ENCODE peak calls at places on chromosomes 16 and 17, in ten cellular contexts. One of them, this sample, is unnamed.

GRCh38 chr17:35082073-35082657 is 18.7 kb upstream of the RFFL start:
- DNase-seq in fibroblast of lung: peak; percentile 82
- DNase-seq in activated CD8-positive, alpha-beta T cell treated with anti-CD3 and anti-CD28 coated beads for 36 hours: peak; percentile 21
- DNase-seq in CD8-positive, alpha-beta T cell: no peak
- DNase-seq in A673: peak; percentile 81
- DNase-seq in retinal pigment epithelial cell: peak; percentile 71
- DNase-seq in RWPE1: peak; percentile 79
- DNase-seq in hepatocyte: no peak
- DNase-seq in astrocyte of the cerebellum: peak; percentile 51
- DNase-seq in GM12865: peak; percentile 65
- DNase-seq in this sample: peak; percentile 53

GRCh38 chr17:61294777-61295176 is 104.9 kb upstream of the TBX2 start:
- DNase-seq in astrocyte of the cerebellum: no peak
- DNase-seq in CD8-positive, alpha-beta T cell: no peak
- DNase-seq in fibroblast of lung: peak; percentile 69
- DNase-seq in retinal pigment epithelial cell: no peak
- DNase-seq in hepatocyte: peak; percentile 60
- DNase-seq in A673: peak; percentile 5
- DNase-seq in RWPE1: no peak
- DNase-seq in activated CD8-positive, alpha-beta T cell treated with anti-CD3 and anti-CD28 coated beads for 36 hours: no peak
- DNase-seq in GM12865: peak; percentile 5
- DNase-seq in this sample: no peak

GRCh38 chr17:31111183-31111582 is 16.4 kb downstream of the NF1 start:
- DNase-seq in RWPE1: no peak
- DNase-seq in GM12865: no peak
- DNase-seq in astrocyte of the cerebellum: no peak
- DNase-seq in fibroblast of lung: no peak
- DNase-seq in hepatocyte: no peak
- DNase-seq in retinal pigment epithelial cell: no peak
- DNase-seq in activated CD8-positive, alpha-beta T cell treated with anti-CD3 and anti-CD28 coated beads for 36 hours: no peak
- DNase-seq in CD8-positive, alpha-beta T cell: no peak
- DNase-seq in A673: no peak
- DNase-seq in this sample: no peak

GRCh38 chr17:3985800-3986199 is 21.6 kb upstream of the ATP2A3 start:
- DNase-seq in fibroblast of lung: no peak
- DNase-seq in retinal pigment epithelial cell: no peak
- DNase-seq in hepatocyte: no peak
- DNase-seq in CD8-positive, alpha-beta T cell: no peak
- DNase-seq in GM12865: no peak
- DNase-seq in astrocyte of the cerebellum: no peak
- DNase-seq in activated CD8-positive, alpha-beta T cell treated with anti-CD3 and anti-CD28 coated beads for 36 hours: no peak
- DNase-seq in A673: no peak
- DNase-seq in RWPE1: no peak
- DNase-seq in this sample: no peak

GRCh38 chr17:15377200-15377599 is 35.8 kb upstream of the TEKT3 start:
- DNase-seq in fibroblast of lung: peak; percentile 51
- DNase-seq in A673: no peak
- DNase-seq in CD8-positive, alpha-beta T cell: no peak
- DNase-seq in hepatocyte: peak; percentile 31
- DNase-seq in activated CD8-positive, alpha-beta T cell treated with anti-CD3 and anti-CD28 coated beads for 36 hours: no peak
- DNase-seq in GM12865: no peak
- DNase-seq in RWPE1: no peak
- DNase-seq in astrocyte of the cerebellum: peak; percentile 27
- DNase-seq in retinal pigment epithelial cell: no peak
- DNase-seq in this sample: peak; percentile 47

GRCh38 chr16:19898924-19899604 is 14.4 kb upstream of the GPRC5B start:
- DNase-seq in hepatocyte: peak; percentile 73
- DNase-seq in astrocyte of the cerebellum: peak; percentile 38
- DNase-seq in RWPE1: peak; percentile 59
- DNase-seq in GM12865: peak; percentile 63
- DNase-seq in CD8-positive, alpha-beta T cell: no peak
- DNase-seq in activated CD8-positive, alpha-beta T cell treated with anti-CD3 and anti-CD28 coated beads for 36 hours: peak; percentile 66
- DNase-seq in A673: peak; percentile 64
- DNase-seq in retinal pigment epithelial cell: no peak
- DNase-seq in fibroblast of lung: peak; percentile 54
- DNase-seq in this sample: no peak

GRCh38 chr16:54873081-54873480 is 57.6 kb upstream of the IRX5 start:
- DNase-seq in astrocyte of the cerebellum: no peak
- DNase-seq in GM12865: no peak
- DNase-seq in hepatocyte: no peak
- DNase-seq in A673: no peak
- DNase-seq in CD8-positive, alpha-beta T cell: no peak
- DNase-seq in RWPE1: no peak
- DNase-seq in retinal pigment epithelial cell: no peak
- DNase-seq in fibroblast of lung: no peak
- DNase-seq in activated CD8-positive, alpha-beta T cell treated with anti-CD3 and anti-CD28 coated beads for 36 hours: no peak
- DNase-seq in this sample: no peak

GRCh38 chr17:27236710-27237315 is 57.1 kb upstream of the WSB1 start:
- DNase-seq in astrocyte of the cerebellum: peak; percentile 70
- DNase-seq in activated CD8-positive, alpha-beta T cell treated with anti-CD3 and anti-CD28 coated beads for 36 hours: peak; percentile 91
- DNase-seq in hepatocyte: peak; percentile 85
- DNase-seq in GM12865: peak; percentile 83
- DNase-seq in CD8-positive, alpha-beta T cell: peak; percentile 63
- DNase-seq in A673: peak; percentile 71
- DNase-seq in retinal pigment epithelial cell: no peak
- DNase-seq in RWPE1: peak; percentile 62
- DNase-seq in fibroblast of lung: peak; percentile 86
- DNase-seq in this sample: peak; percentile 16

GRCh38 chr17:31272803-31273202 is 24.2 kb downstream of the OMG start:
- DNase-seq in CD8-positive, alpha-beta T cell: no peak
- DNase-seq in RWPE1: no peak
- DNase-seq in A673: no peak
- DNase-seq in retinal pigment epithelial cell: no peak
- DNase-seq in activated CD8-positive, alpha-beta T cell treated with anti-CD3 and anti-CD28 coated beads for 36 hours: no peak
- DNase-seq in hepatocyte: no peak
- DNase-seq in fibroblast of lung: no peak
- DNase-seq in GM12865: no peak
- DNase-seq in astrocyte of the cerebellum: no peak
- DNase-seq in this sample: no peak

GRCh38 chr17:38879878-38880727 is 10.2 kb downstream of the LASP1 start:
- DNase-seq in astrocyte of the cerebellum: peak; percentile 69
- DNase-seq in retinal pigment epithelial cell: peak; percentile 87
- DNase-seq in A673: peak; percentile 69
- DNase-seq in fibroblast of lung: peak; percentile 86
- DNase-seq in GM12865: no peak
- DNase-seq in CD8-positive, alpha-beta T cell: no peak
- DNase-seq in RWPE1: peak; percentile 96
- DNase-seq in activated CD8-positive, alpha-beta T cell treated with anti-CD3 and anti-CD28 coated beads for 36 hours: peak; percentile 46
- DNase-seq in hepatocyte: peak; percentile 67
- DNase-seq in this sample: no peak

GRCh38 chr17:72734611-72735010 is 357.9 kb downstream of the SLC39A11 start:
- DNase-seq in A673: no peak
- DNase-seq in fibroblast of lung: no peak
- DNase-seq in activated CD8-positive, alpha-beta T cell treated with anti-CD3 and anti-CD28 coated beads for 36 hours: no peak
- DNase-seq in hepatocyte: no peak
- DNase-seq in astrocyte of the cerebellum: no peak
- DNase-seq in GM12865: no peak
- DNase-seq in CD8-positive, alpha-beta T cell: no peak
- DNase-seq in RWPE1: no peak
- DNase-seq in retinal pigment epithelial cell: no peak
- DNase-seq in this sample: no peak

GRCh38 chr17:58338907-58339774 is 10.5 kb upstream of the TSPOAP1 start:
- DNase-seq in fibroblast of lung: peak; percentile 70
- DNase-seq in GM12865: peak; percentile 96
- DNase-seq in activated CD8-positive, alpha-beta T cell treated with anti-CD3 and anti-CD28 coated beads for 36 hours: peak; percentile 90
- DNase-seq in retinal pigment epithelial cell: peak; percentile 35
- DNase-seq in CD8-positive, alpha-beta T cell: no peak
- DNase-seq in hepatocyte: no peak
- DNase-seq in A673: no peak
- DNase-seq in astrocyte of the cerebellum: no peak
- DNase-seq in RWPE1: no peak
- DNase-seq in this sample: peak; percentile 51

GRCh38 chr17:55571095-55571494 is 59.8 kb upstream of the SMIM36 start:
- DNase-seq in GM12865: no peak
- DNase-seq in A673: no peak
- DNase-seq in RWPE1: no peak
- DNase-seq in astrocyte of the cerebellum: no peak
- DNase-seq in activated CD8-positive, alpha-beta T cell treated with anti-CD3 and anti-CD28 coated beads for 36 hours: no peak
- DNase-seq in retinal pigment epithelial cell: no peak
- DNase-seq in CD8-positive, alpha-beta T cell: no peak
- DNase-seq in hepatocyte: no peak
- DNase-seq in fibroblast of lung: peak; percentile 61
- DNase-seq in this sample: no peak

GRCh38 chr16:11386791-11387546 is 41.7 kb downstream of the RMI2 start:
- DNase-seq in A673: no peak
- DNase-seq in astrocyte of the cerebellum: no peak
- DNase-seq in CD8-positive, alpha-beta T cell: no peak
- DNase-seq in hepatocyte: peak; percentile 66
- DNase-seq in fibroblast of lung: no peak
- DNase-seq in retinal pigment epithelial cell: no peak
- DNase-seq in activated CD8-positive, alpha-beta T cell treated with anti-CD3 and anti-CD28 coated beads for 36 hours: no peak
- DNase-seq in GM12865: no peak
- DNase-seq in RWPE1: no peak
- DNase-seq in this sample: no peak

GRCh38 chr16:16780588-16780987 is 401.6 kb downstream of the NPIPA7 start:
- DNase-seq in hepatocyte: no peak
- DNase-seq in GM12865: no peak
- DNase-seq in RWPE1: no peak
- DNase-seq in fibroblast of lung: no peak
- DNase-seq in A673: no peak
- DNase-seq in astrocyte of the cerebellum: no peak
- DNase-seq in retinal pigment epithelial cell: no peak
- DNase-seq in CD8-positive, alpha-beta T cell: no peak
- DNase-seq in activated CD8-positive, alpha-beta T cell treated with anti-CD3 and anti-CD28 coated beads for 36 hours: no peak
- DNase-seq in this sample: no peak

DNA sequence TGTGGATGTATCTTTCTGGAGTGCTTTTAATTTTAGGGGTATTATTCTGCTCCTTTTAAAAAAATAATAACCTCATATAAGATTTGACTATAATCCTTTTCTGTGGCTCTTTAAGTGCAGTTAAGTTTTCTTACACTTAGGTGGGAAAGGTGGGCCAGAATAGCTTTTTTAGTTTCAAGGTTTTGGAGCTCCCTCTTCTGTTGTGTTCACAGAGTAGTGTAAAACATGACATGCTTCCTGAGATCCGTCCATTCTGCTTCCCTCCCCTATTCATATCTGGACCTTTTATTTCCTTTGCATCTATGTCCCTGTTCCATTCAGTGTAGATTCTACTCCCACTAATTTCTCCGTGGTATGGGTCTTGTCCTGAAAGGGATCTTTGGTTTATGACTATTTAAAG is 12.8 kb downstream of the LRRC36 start:
- DNase-seq in CD8-positive, alpha-beta T cell: no peak
- DNase-seq in fibroblast of lung: peak; percentile 61
- DNase-seq in GM12865: peak; percentile 26
- DNase-seq in A673: no peak
- DNase-seq in astrocyte of the cerebellum: peak; percentile 24
- DNase-seq in activated CD8-positive, alpha-beta T cell treated with anti-CD3 and anti-CD28 coated beads for 36 hours: no peak
- DNase-seq in RWPE1: no peak
- DNase-seq in hepatocyte: peak; percentile 5
- DNase-seq in retinal pigment epithelial cell: no peak
- DNase-seq in this sample: no peak
- TF ChIP-seq CTCF in CD8-positive, alpha-beta T cell: no peak
- TF ChIP-seq CTCF in fibroblast of lung: peak; percentile 39
- TF ChIP-seq CTCF in GM12865: peak; percentile 9
- TF ChIP-seq CTCF in A673: peak; percentile 26
- TF ChIP-seq CTCF in astrocyte of the cerebellum: peak; percentile 43
- TF ChIP-seq CTCF in activated CD8-positive, alpha-beta T cell treated with anti-CD3 and anti-CD28 coated beads for 36 hours: peak; percentile 34
- TF ChIP-seq CTCF in RWPE1: no peak
- TF ChIP-seq CTCF in hepatocyte: peak; percentile 33
- TF ChIP-seq CTCF in retinal pigment epithelial cell: peak; percentile 33
- TF ChIP-seq CTCF in this sample: no peak

GRCh38 chr17:48933035-48933434 is 11.6 kb downstream of the SNF8 start:
- DNase-seq in fibroblast of lung: no peak
- DNase-seq in retinal pigment epithelial cell: no peak
- DNase-seq in A673: no peak
- DNase-seq in CD8-positive, alpha-beta T cell: no peak
- DNase-seq in RWPE1: no peak
- DNase-seq in astrocyte of the cerebellum: no peak
- DNase-seq in activated CD8-positive, alpha-beta T cell treated with anti-CD3 and anti-CD28 coated beads for 36 hours: no peak
- DNase-seq in hepatocyte: no peak
- DNase-seq in GM12865: no peak
- DNase-seq in this sample: no peak
- TF ChIP-seq CTCF in fibroblast of lung: no peak
- TF ChIP-seq CTCF in retinal pigment epithelial cell: no peak
- TF ChIP-seq CTCF in A673: no peak
- TF ChIP-seq CTCF in CD8-positive, alpha-beta T cell: no peak
- TF ChIP-seq CTCF in RWPE1: no peak
- TF ChIP-seq CTCF in astrocyte of the cerebellum: no peak
- TF ChIP-seq CTCF in activated CD8-positive, alpha-beta T cell treated with anti-CD3 and anti-CD28 coated beads for 36 hours: no peak
- TF ChIP-seq CTCF in hepatocyte: no peak
- TF ChIP-seq CTCF in GM12865: no peak
- TF ChIP-seq CTCF in this sample: no peak

DNA sequence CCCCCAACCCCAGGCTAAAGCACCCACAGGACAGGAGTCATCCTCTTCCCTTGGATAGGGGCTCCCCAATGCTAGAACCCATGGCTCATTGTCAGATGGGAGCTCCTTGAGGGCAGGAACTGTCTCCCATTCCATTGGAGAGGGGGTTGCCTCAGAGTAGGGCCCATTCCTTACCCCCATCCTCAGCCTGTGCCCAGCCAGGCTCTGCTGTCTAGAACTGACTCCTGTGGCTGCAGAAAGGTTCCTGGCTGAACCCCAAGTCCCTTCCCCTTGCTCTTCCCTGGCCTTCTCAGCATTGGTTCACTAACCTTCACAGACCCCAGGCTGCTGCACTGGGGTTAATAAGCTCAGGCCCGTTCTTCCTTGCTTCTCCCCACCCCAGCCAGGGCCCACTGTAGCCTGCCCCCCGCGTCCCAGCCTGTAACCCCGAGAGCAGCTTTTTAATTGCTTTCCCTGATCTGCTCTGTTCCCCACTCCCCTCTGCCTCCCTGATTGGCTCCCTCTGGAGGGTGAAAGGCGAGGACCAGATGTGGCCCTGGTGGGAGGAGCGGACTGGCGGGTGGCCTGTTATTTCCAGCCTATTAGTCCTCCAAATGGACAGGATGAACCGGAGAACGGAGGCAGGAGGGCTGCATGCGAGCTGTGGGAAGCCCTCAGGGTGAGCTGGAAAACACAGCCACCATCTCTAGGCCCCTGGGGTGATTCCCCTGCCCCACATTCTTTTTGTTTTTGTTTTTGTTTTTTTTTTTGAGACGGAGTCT is 6.0 kb upstream of the GFAP start:
- DNase-seq in CD8-positive, alpha-beta T cell: no peak
- DNase-seq in fibroblast of lung: no peak
- DNase-seq in hepatocyte: no peak
- DNase-seq in astrocyte of the cerebellum: no peak
- DNase-seq in A673: no peak
- DNase-seq in GM12865: no peak
- DNase-seq in retinal pigment epithelial cell: no peak
- DNase-seq in activated CD8-positive, alpha-beta T cell treated with anti-CD3 and anti-CD28 coated beads for 36 hours: no peak
- DNase-seq in RWPE1: no peak
- DNase-seq in this sample: no peak
- TF ChIP-seq CTCF in CD8-positive, alpha-beta T cell: no peak
- TF ChIP-seq CTCF in fibroblast of lung: no peak
- TF ChIP-seq CTCF in hepatocyte: no peak
- TF ChIP-seq CTCF in astrocyte of the cerebellum: no peak
- TF ChIP-seq CTCF in A673: no peak
- TF ChIP-seq CTCF in GM12865: no peak
- TF ChIP-seq CTCF in retinal pigment epithelial cell: no peak
- TF ChIP-seq CTCF in activated CD8-positive, alpha-beta T cell treated with anti-CD3 and anti-CD28 coated beads for 36 hours: no peak
- TF ChIP-seq CTCF in RWPE1: no peak
- TF ChIP-seq CTCF in this sample: no peak

DNA sequence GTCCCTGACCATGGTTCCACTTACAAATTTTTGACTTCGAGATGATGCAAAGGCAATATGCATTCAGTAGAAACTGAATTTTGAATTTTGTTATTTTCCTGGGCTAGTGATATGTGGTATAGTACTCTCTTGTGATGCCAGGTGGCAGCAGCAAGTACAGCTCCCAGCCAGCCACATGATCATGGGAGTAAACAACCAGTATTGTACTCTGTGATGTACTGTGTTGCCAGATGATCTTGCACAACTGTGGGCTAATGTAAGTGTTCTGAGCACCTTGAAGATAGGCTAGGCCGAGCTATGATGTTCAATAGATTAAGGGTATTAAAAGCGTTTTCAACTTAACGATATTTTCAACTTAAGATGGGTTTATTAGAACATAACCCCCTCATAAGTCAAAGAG is 250.8 kb downstream of the STX8 start:
- DNase-seq in RWPE1: no peak
- DNase-seq in CD8-positive, alpha-beta T cell: no peak
- DNase-seq in GM12865: no peak
- DNase-seq in hepatocyte: no peak
- DNase-seq in retinal pigment epithelial cell: no peak
- DNase-seq in activated CD8-positive, alpha-beta T cell treated with anti-CD3 and anti-CD28 coated beads for 36 hours: no peak
- DNase-seq in fibroblast of lung: peak; percentile 25
- DNase-seq in astrocyte of the cerebellum: no peak
- DNase-seq in A673: no peak
- DNase-seq in this sample: no peak
- TF ChIP-seq CTCF in RWPE1: no peak
- TF ChIP-seq CTCF in CD8-positive, alpha-beta T cell: no peak
- TF ChIP-seq CTCF in GM12865: no peak
- TF ChIP-seq CTCF in hepatocyte: peak; percentile 5
- TF ChIP-seq CTCF in retinal pigment epithelial cell: no peak
- TF ChIP-seq CTCF in activated CD8-positive, alpha-beta T cell treated with anti-CD3 and anti-CD28 coated beads for 36 hours: no peak
- TF ChIP-seq CTCF in fibroblast of lung: no peak
- TF ChIP-seq CTCF in astrocyte of the cerebellum: no peak
- TF ChIP-seq CTCF in A673: no peak
- TF ChIP-seq CTCF in this sample: no peak

This sample was measured in AG04449.